ENCODE peak calls at places on chromosomes 3 and 15, in eight cellular contexts. D is WTC11; H is CD8-positive, alpha-beta T cell; J is coronary artery; W is mesothelial cell of epicardium; Z is body of pancreas; X is fibroblast of lung; P is tibial nerve. I is an unnamed sample.

GRCh38 chr3:36201546-36201945 is 178.8 kb upstream of the STAC start:
- DNase-seq in D (peak), H (no peak), J (no peak), W (no peak), Z (no peak), X (no peak), P (no peak), I (no peak)

GRCh38 chr3:149752788-149753136 is 473 bp upstream of the COMMD2 start:
- DNase-seq in D (no peak), H (no peak), J (no peak), W (no peak), Z (no peak), X (no peak), P (no peak), I (no peak)

GRCh38 chr15:81411969-81412633 is 38.1 kb upstream of the TMC3 start:
- DNase-seq in D (no peak), H (no peak), J (no peak), W (no peak), Z (no peak), X (no peak), P (no peak), I (no peak)

GRCh38 chr3:169390741-169391300 is 272.7 kb downstream of the MECOM start:
- DNase-seq in D (no peak), H (no peak), J (no peak), W (no peak), Z (no peak), X (peak), P (no peak), I (no peak)

GRCh38 chr3:171267089-171267488 is 193.1 kb downstream of the TNIK start:
- DNase-seq in D (no peak), H (no peak), J (no peak), W (no peak), Z (no peak), X (no peak), P (no peak), I (no peak)

GRCh38 chr3:45306406-45307008 is 80.4 kb upstream of the TMEM158 start:
- DNase-seq in D (no peak), H (no peak), J (no peak), W (no peak), Z (no peak), X (no peak), P (no peak), I (no peak)

GRCh38 chr3:172844428-172844827 is 93.9 kb downstream of the ECT2 start:
- DNase-seq in D (no peak), H (no peak), J (no peak), W (no peak), Z (no peak), X (no peak), P (no peak), I (no peak)

GRCh38 chr15:66720206-66721010 is 18.4 kb downstream of the SMAD6 start:
- DNase-seq in D (no peak), H (no peak), J (peak), W (no peak), Z (no peak), X (peak), P (no peak), I (no peak)

GRCh38 chr15:39409876-39410505 is 170.9 kb upstream of the THBS1 start:
- DNase-seq in D (no peak), H (no peak), J (no peak), W (no peak), Z (no peak), X (no peak), P (no peak), I (no peak)

GRCh38 chr3:196757876-196758739 is 18.5 kb downstream of the PAK2 start:
- DNase-seq in D (no peak), H (no peak), J (no peak), W (no peak), Z (no peak), X (peak), P (no peak), I (no peak)

GRCh38 chr3:89000886-89001285 is 106.5 kb upstream of the EPHA3 start:
- DNase-seq in D (no peak), H (no peak), J (no peak), W (no peak), Z (no peak), X (peak), P (no peak), I (no peak)

GRCh38 chr15:52737720-52738119 is 52.4 kb downstream of the ONECUT1 start:
- DNase-seq in D (no peak), H (no peak), J (no peak), W (no peak), Z (no peak), X (no peak), P (no peak), I (no peak)

GRCh38 chr15:86163771-86164170 is 84.1 kb downstream of the AGBL1 start:
- DNase-seq in D (no peak), H (no peak), J (no peak), W (no peak), Z (no peak), X (no peak), P (peak), I (no peak)

GRCh38 chr15:29122506-29122905 is 147.1 kb downstream of the NSMCE3 start:
- DNase-seq in D (no peak), H (no peak), J (no peak), W (no peak), Z (no peak), X (no peak), P (no peak), I (no peak)

GRCh38 chr3:46923559-46924350 is 46.2 kb downstream of the PTH1R start:
- DNase-seq in D (peak), H (peak), J (peak), W (no peak), Z (peak), X (peak), P (no peak), I (no peak)

GRCh38 chr3:100002599-100003350 is 111.5 kb downstream of the FILIP1L start:
- DNase-seq in D (no peak), H (no peak), J (no peak), W (peak), Z (peak), X (peak), P (no peak), I (no peak)

GRCh38 chr15:90309050-90309449 is 43.0 kb upstream of the ZNF774 start:
- DNase-seq in D (no peak), H (no peak), J (no peak), W (no peak), Z (no peak), X (no peak), P (no peak), I (no peak)

GRCh38 chr3:72346526-72346926 is 501.7 kb downstream of the SHQ1 start:
- DNase-seq in D (no peak), H (no peak), J (no peak), W (no peak), Z (no peak), X (peak), P (peak), I (no peak)

GRCh38 chr3:193775421-193776077 is 182.5 kb downstream of the OPA1 start:
- DNase-seq in D (peak), H (no peak), J (peak), W (no peak), Z (no peak), X (no peak), P (no peak), I (no peak)

GRCh38 chr3:58899159-58899952 is 150.5 kb downstream of the CFAP20DC start:
- DNase-seq in D (no peak), H (peak), J (no peak), W (no peak), Z (peak), X (no peak), P (no peak), I (no peak)

GRCh38 chr3:189637755-189638154 is 6.6 kb downstream of the TP63 start:
- DNase-seq in D (no peak), H (no peak), J (no peak), W (no peak), Z (no peak), X (no peak), P (no peak), I (no peak)

GRCh38 chr15:68834356-68834755 is 13.7 kb upstream of the ANP32A start:
- DNase-seq in D (no peak), H (no peak), J (no peak), W (no peak), Z (no peak), X (no peak), P (no peak), I (no peak)

GRCh38 chr3:146972726-146973125 is 367.6 kb upstream of the PLSCR5 start:
- DNase-seq in D (no peak), H (no peak), J (no peak), W (no peak), Z (no peak), X (no peak), P (no peak), I (no peak)

GRCh38 chr15:49830411-49830810 is 209.6 kb downstream of the DTWD1 start:
- DNase-seq in D (no peak), H (no peak), J (no peak), W (no peak), Z (no peak), X (no peak), P (no peak), I (no peak)

GRCh38 chr3:52742418-52743041 is 28.2 kb downstream of the NEK4 start:
- DNase-seq in D (no peak), H (no peak), J (no peak), W (no peak), Z (no peak), X (peak), P (peak), I (no peak)

GRCh38 chr15:99123706-99124451 is 19.0 kb downstream of the SYNM start:
- DNase-seq in D (no peak), H (no peak), J (peak), W (peak), Z (peak), X (peak), P (peak), I (peak)

GRCh38 chr3:73143821-73144237 is 82.4 kb downstream of the EBLN2 start:
- DNase-seq in D (no peak), H (no peak), J (no peak), W (no peak), Z (no peak), X (no peak), P (peak), I (no peak)

GRCh38 chr3:32217339-32217738 is 21.1 kb upstream of the CMTM8 start:
- DNase-seq in D (no peak), H (no peak), J (no peak), W (no peak), Z (peak), X (no peak), P (no peak), I (no peak)

GRCh38 chr15:40328176-40328575 is 4.7 kb downstream of the INAFM2 start:
- DNase-seq in D (no peak), H (no peak), J (no peak), W (no peak), Z (no peak), X (no peak), P (no peak), I (no peak)

GRCh38 chr3:173395412-173396181 is 1.9 kb upstream of the NLGN1 start:
- DNase-seq in D (peak), H (peak), J (peak), W (peak), Z (peak), X (peak), P (peak), I (peak)

GRCh38 chr3:48788544-48789162 is 59.0 kb downstream of the PRKAR2A start:
- DNase-seq in D (no peak), H (no peak), J (no peak), W (no peak), Z (no peak), X (no peak), P (no peak), I (no peak)

GRCh38 chr15:78761891-78762385 is 49.3 kb downstream of the ADAMTS7 start:
- DNase-seq in D (peak), H (no peak), J (no peak), W (no peak), Z (no peak), X (no peak), P (no peak), I (no peak)

GRCh38 chr3:42031808-42032475 is 59.2 kb upstream of the TRAK1 start:
- DNase-seq in D (no peak), H (no peak), J (no peak), W (no peak), Z (no peak), X (no peak), P (no peak), I (no peak)

GRCh38 chr3:136134091-136134490 is 62.0 kb downstream of the MSL2 start:
- DNase-seq in D (no peak), H (no peak), J (no peak), W (no peak), Z (no peak), X (no peak), P (no peak), I (no peak)
- TF ChIP-seq CTCF in D (no peak), H (no peak), J (no peak), W (no peak), Z (no peak), X (no peak), P (no peak), I (no peak)

GRCh38 chr3:125606291-125606690 is 11.0 kb upstream of the OSBPL11 start:
- DNase-seq in D (no peak), H (no peak), J (no peak), W (no peak), Z (no peak), X (no peak), P (no peak), I (no peak)

GRCh38 chr3:125609384-125609783 is 14.1 kb upstream of the OSBPL11 start:
- DNase-seq in D (no peak), H (no peak), J (no peak), W (no peak), Z (no peak), X (no peak), P (no peak), I (no peak)

GRCh38 chr3:125602752-125603649 is 7.7 kb upstream of the OSBPL11 start:
- DNase-seq in D (no peak), H (no peak), J (no peak), W (no peak), Z (peak), X (peak), P (no peak), I (no peak)

GRCh38 chr3:125608419-125608818 is 13.1 kb upstream of the OSBPL11 start:
- DNase-seq in D (no peak), H (no peak), J (no peak), W (no peak), Z (no peak), X (no peak), P (no peak), I (no peak)

GRCh38 chr3:125605771-125606170 is 10.5 kb upstream of the OSBPL11 start:
- DNase-seq in D (no peak), H (no peak), J (no peak), W (no peak), Z (no peak), X (no peak), P (no peak), I (no peak)
- TF ChIP-seq CTCF in D (no peak), H (no peak), J (no peak), W (no peak), Z (no peak), X (no peak), P (no peak), I (no peak)

GRCh38 chr3:131193671-131194291 is 167.1 kb downstream of the NEK11 start:
- DNase-seq in D (no peak), H (no peak), J (no peak), W (no peak), Z (no peak), X (no peak), P (no peak), I (no peak)
- TF ChIP-seq CTCF in D (no peak), H (no peak), J (no peak), W (no peak), Z (peak), X (peak), P (no peak), I (peak)

GRCh38 chr15:59689626-59690236 is 611 bp upstream of the BNIP2 start:
- DNase-seq in D (peak), H (peak), J (peak), W (peak), Z (peak), X (peak), P (peak), I (no peak)
- TF ChIP-seq CTCF in D (no peak), H (no peak), J (no peak), W (no peak), Z (no peak), X (no peak), P (no peak), I (no peak)

DNA sequence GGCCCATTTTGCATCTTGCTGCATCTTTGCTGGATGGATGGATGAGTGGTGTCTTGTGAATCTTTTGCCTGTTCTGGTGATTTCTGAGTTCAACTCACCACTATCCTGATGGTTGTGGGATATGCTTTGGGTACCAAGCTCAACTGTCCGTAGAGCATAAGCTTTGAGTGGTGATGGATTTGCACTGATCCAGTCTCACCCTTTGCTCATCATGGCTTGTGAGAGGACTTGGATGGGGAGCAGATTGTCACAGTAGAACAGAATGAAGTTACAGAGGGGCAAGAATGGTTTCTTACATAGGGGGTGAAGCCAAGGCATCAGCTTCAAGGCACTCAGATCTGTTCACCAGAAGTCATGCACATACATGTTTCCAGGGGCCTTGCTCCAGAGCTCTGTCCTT is 22.4 kb upstream of the EPB42 start:
- DNase-seq in D (no peak), H (no peak), J (peak), W (no peak), Z (no peak), X (no peak), P (no peak), I (peak)
- TF ChIP-seq CTCF in D (no peak), H (no peak), J (no peak), W (no peak), Z (no peak), X (no peak), P (no peak), I (no peak)

GRCh38 chr3:22495241-22495640 is 707.9 kb upstream of the UBE2E2 start:
- DNase-seq in D (no peak), H (no peak), J (no peak), W (no peak), Z (no peak), X (no peak), P (no peak), I (no peak)
- TF ChIP-seq CTCF in D (no peak), H (no peak), J (no peak), W (no peak), Z (no peak), X (no peak), P (no peak), I (no peak)

DNA sequence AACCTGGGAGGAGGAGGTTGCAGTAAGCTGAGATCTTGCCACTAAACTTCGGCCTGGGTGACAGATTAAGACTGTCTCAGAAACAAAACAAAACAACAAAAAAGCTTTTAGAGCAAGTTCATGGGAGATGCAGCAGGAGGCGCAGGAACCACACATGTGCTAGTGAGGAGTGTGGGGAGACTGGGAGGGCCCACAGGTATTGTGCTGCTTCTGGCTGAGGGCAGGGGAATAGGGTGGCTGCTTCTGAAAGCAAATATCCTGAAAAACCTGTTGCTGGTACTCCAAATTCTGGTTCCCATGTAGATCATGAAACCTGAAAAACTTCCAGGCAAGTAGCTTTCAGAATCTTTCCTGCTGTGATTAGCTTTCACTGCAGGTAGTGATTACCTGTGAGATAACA is 22.1 kb downstream of the TYRO3 start:
- DNase-seq in D (peak), H (no peak), J (no peak), W (no peak), Z (peak), X (no peak), P (no peak), I (no peak)
- TF ChIP-seq CTCF in D (peak), H (no peak), J (no peak), W (peak), Z (peak), X (peak), P (no peak), I (peak)

GRCh38 chr15:83230242-83230641 is 22.6 kb upstream of the HDGFL3 start:
- DNase-seq in D (no peak), H (no peak), J (no peak), W (no peak), Z (no peak), X (no peak), P (no peak), I (no peak)

DNA sequence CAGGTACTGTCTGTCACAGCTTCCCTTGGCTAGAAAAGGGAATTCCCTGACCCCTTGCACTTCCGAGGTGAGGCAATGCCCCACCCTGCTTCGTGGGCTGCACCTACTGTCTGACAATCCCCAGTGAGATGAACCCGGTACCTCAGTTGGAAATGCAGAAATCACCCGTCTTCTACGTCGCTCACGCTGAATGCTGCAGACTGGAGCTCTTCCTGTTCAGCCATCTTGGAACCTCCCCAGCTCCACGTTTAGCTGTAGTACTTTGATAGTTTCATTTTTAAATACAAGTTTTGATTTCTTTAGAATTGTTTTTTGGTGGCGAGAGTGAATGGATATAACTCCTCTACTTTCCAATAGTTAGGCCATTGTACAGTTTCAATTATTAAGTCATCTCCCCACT is 17.8 kb upstream of the HDGFL3 start:
- DNase-seq in D (no peak), H (no peak), J (no peak), W (no peak), Z (no peak), X (no peak), P (no peak), I (no peak)
- TF ChIP-seq CTCF in D (no peak), H (no peak), J (no peak), W (no peak), Z (no peak), X (no peak), P (no peak), I (no peak)